ENCODE peak calls at places on chromosomes 7 and 10, in eight cellular contexts. T is hippocampal formation; M is posterior cingulate gyrus; N is CD4-positive, alpha-beta T cell; C is esophagus squamous epithelium; K is lower leg skin; F is GM12865; S is osteocyte. B is an unnamed sample.
A peak's percentile ranks its signal among the peaks of the same experiment; 100 is the strongest.

GRCh38 chr10:118730699-118731456 is 23.9 kb downstream of the CACUL1 start:
- DNase-seq in C (no peak), S (no peak), K (no peak), F (no peak), M (no peak), T (no peak), N (no peak), B (no peak)

GRCh38 chr10:34723746-34724145 is 91.3 kb downstream of the PARD3 start:
- DNase-seq in C (no peak), S (no peak), N (no peak), F (peak; percentile 30), M (peak; percentile 13), K (peak; percentile 56), T (peak; percentile 46), B (no peak)

GRCh38 chr10:48511066-48511854 is 93.6 kb downstream of the ARHGAP22 start:
- DNase-seq in N (no peak), F (no peak), S (peak; percentile 68), C (no peak), T (no peak), K (no peak), M (no peak), B (no peak)

GRCh38 chr7:2120251-2120660 is 112.5 kb downstream of the MAD1L1 start:
- DNase-seq in T (no peak), C (no peak), N (peak; percentile 35), K (no peak), S (no peak), M (no peak), F (no peak), B (peak; percentile 72)

GRCh38 chr7:127751723-127752448 is 99.9 kb downstream of the SND1 start:
- DNase-seq in M (no peak), S (no peak), C (no peak), K (no peak), N (no peak), F (no peak), T (no peak), B (no peak)

GRCh38 chr10:23172846-23173548 is 19.1 kb upstream of the PTF1A start:
- DNase-seq in F (no peak), T (no peak), M (peak; percentile 56), N (no peak), S (no peak), K (no peak), C (no peak), B (no peak)

GRCh38 chr10:34092891-34093290 is 722.2 kb downstream of the PARD3 start:
- DNase-seq in N (no peak), K (no peak), S (no peak), T (no peak), C (no peak), F (no peak), M (no peak), B (no peak)

GRCh38 chr7:41188163-41189130 is 514.4 kb downstream of the INHBA start:
- DNase-seq in F (no peak), K (no peak), M (no peak), N (no peak), S (no peak), T (no peak), C (no peak), B (no peak)

B was measured in activated gamma-delta T cell treated with Interleukin-2 at 50 U/mL for 16 hours.